ENCODE peak calls at places on chromosomes 16 and 17, in eight cellular contexts. H is NCI-H2171; W is coronary artery; E is left ventricle myocardium inferior; R is substantia nigra; Q is NCI-H1694 treated with DMSO at 0.1 percent for 48 hours; N is stimulated activated CD4-positive, alpha-beta T cell treated with anti-CD3 and anti-CD28 coated beads, Interleukin-4, amount 100 ng/mL, for 1 hour; B is astrocyte of the spinal cord. F is an unnamed sample.

GRCh38 chr16:67664871-67665270 is 1.7 kb downstream of the ENKD1 start:
- DNase-seq in H (no peak), N (no peak), E (no peak), R (no peak), W (no peak), B (no peak), Q (no peak), F (no peak)

GRCh38 chr17:34542700-34543336 is 36.6 kb upstream of the TMEM132E start:
- DNase-seq in H (no peak), Q (peak), E (no peak), W (no peak), R (peak), N (peak), B (peak), F (peak)

GRCh38 chr17:76715462-76715830 is 4.7 kb upstream of the MXRA7 start:
- DNase-seq in B (no peak), R (no peak), E (no peak), N (no peak), H (no peak), W (no peak), Q (no peak), F (no peak)

GRCh38 chr17:68456529-68457167 is 648 bp downstream of the WIPI1 start:
- DNase-seq in H (no peak), W (peak), E (peak), N (no peak), R (peak), B (peak), Q (no peak), F (peak)

GRCh38 chr17:55635253-55635766 is 87.4 kb downstream of the TMEM100 start:
- DNase-seq in H (no peak), R (no peak), B (peak), Q (no peak), E (no peak), N (no peak), W (no peak), F (no peak)

GRCh38 chr16:27446721-27447120 is 44.7 kb downstream of the IL21R start:
- DNase-seq in B (no peak), Q (no peak), H (no peak), R (no peak), N (peak), E (no peak), W (no peak), F (no peak)

GRCh38 chr16:27461483-27462171 is 59.7 kb downstream of the IL21R start:
- DNase-seq in E (no peak), Q (no peak), R (no peak), B (no peak), N (no peak), W (no peak), H (no peak), F (no peak)

GRCh38 chr16:87757841-87758426 is 7.9 kb downstream of the KLHDC4 start:
- DNase-seq in B (no peak), W (no peak), E (no peak), Q (no peak), N (no peak), R (no peak), H (no peak), F (no peak)

GRCh38 chr17:57319806-57320205 is 63.5 kb downstream of the MSI2 start:
- DNase-seq in E (no peak), Q (no peak), R (no peak), B (no peak), W (no peak), N (no peak), H (no peak), F (no peak)

GRCh38 chr16:82045471-82046178 is 10.6 kb downstream of the HSD17B2 start:
- DNase-seq in N (no peak), R (no peak), E (no peak), B (no peak), H (no peak), W (no peak), Q (no peak), F (no peak)

GRCh38 chr16:12260647-12261262 is 284.2 kb downstream of the SNX29 start:
- DNase-seq in Q (no peak), W (no peak), N (no peak), R (no peak), B (peak), E (no peak), H (no peak), F (no peak)

GRCh38 chr17:19703106-19703775 is 13.1 kb downstream of the SLC47A2 start:
- DNase-seq in H (no peak), W (no peak), R (no peak), E (no peak), Q (no peak), N (no peak), B (no peak), F (no peak)

GRCh38 chr16:80447263-80447662 is 93.5 kb upstream of the DYNLRB2 start:
- DNase-seq in N (no peak), B (no peak), R (no peak), Q (no peak), E (no peak), W (no peak), H (no peak), F (no peak)

GRCh38 chr16:23615805-23616204 is 19.7 kb upstream of the NDUFAB1 start:
- DNase-seq in W (no peak), B (no peak), Q (no peak), E (no peak), H (no peak), R (no peak), N (no peak), F (no peak)

GRCh38 chr17:32342603-32343325 is 791 bp upstream of the C17orf75 start:
- DNase-seq in Q (no peak), H (no peak), E (no peak), N (no peak), R (no peak), W (no peak), B (no peak), F (no peak)

GRCh38 chr17:7017827-7018200 is 5.0 kb upstream of the BCL6B start:
- DNase-seq in H (no peak), B (no peak), N (no peak), R (no peak), E (no peak), Q (no peak), W (no peak), F (no peak)

GRCh38 chr17:59366773-59367656 is 35.6 kb downstream of the YPEL2 start:
- DNase-seq in N (no peak), E (no peak), R (no peak), B (peak), H (peak), W (no peak), Q (peak), F (peak)

GRCh38 chr16:67806428-67807147 is at the start of the genes RANBP10 and TSNAXIP1:
- DNase-seq in W (peak), R (peak), Q (peak), B (peak), N (peak), E (peak), H (peak), F (peak)

GRCh38 chr17:44376124-44376523 is 12.5 kb upstream of the FAM171A2 start:
- DNase-seq in N (no peak), B (no peak), R (no peak), H (no peak), Q (no peak), W (no peak), E (peak), F (no peak)

GRCh38 chr16:3879887-3880564 is 487 bp downstream of the CREBBP start:
- DNase-seq in R (peak), W (peak), H (peak), E (peak), N (peak), B (peak), Q (no peak), F (peak)

GRCh38 chr16:74936902-74937560 is 47.9 kb downstream of the WDR59 start:
- DNase-seq in B (peak), W (no peak), R (no peak), E (no peak), Q (no peak), N (no peak), H (no peak), F (no peak)

GRCh38 chr17:19238167-19238505 is 970 bp downstream of the EPN2 start:
- DNase-seq in B (no peak), E (peak), H (no peak), W (no peak), R (peak), Q (no peak), N (peak), F (no peak)

GRCh38 chr17:54426287-54426886 is 474.3 kb upstream of the TOM1L1 start:
- DNase-seq in N (no peak), W (no peak), B (no peak), R (no peak), H (no peak), E (no peak), Q (peak), F (no peak)

GRCh38 chr17:40827746-40828453 is 5.5 kb upstream of the KRT10 start:
- DNase-seq in R (no peak), W (no peak), H (no peak), B (peak), E (no peak), N (no peak), Q (no peak), F (no peak)

GRCh38 chr17:80851277-80851925 is 140.2 kb upstream of the CHMP6 start:
- DNase-seq in H (no peak), E (no peak), R (no peak), Q (no peak), B (no peak), W (no peak), N (no peak), F (no peak)

GRCh38 chr16:75703341-75703740 is 2.1 kb upstream of the DUXB start:
- DNase-seq in H (no peak), Q (no peak), E (no peak), R (no peak), W (no peak), N (no peak), B (peak), F (no peak)